ENCODE peak calls at places on chromosome 19, in ten cellular contexts. D, M, O, C, N, H, Z, L, V and S are unnamed samples.
A peak's percentile ranks its signal among the peaks of the same experiment; 100 is the strongest.

GRCh38 chr19:48190288-48191284 is 20.1 kb downstream of the ZSWIM9 start:
- DNase-seq in D (no peak), M (peak; percentile 71), O (peak; percentile 97), C (no peak), N (peak; percentile 65), H (peak; percentile 59), Z (no peak), L (peak; percentile 45), V (no peak), S (no peak)

GRCh38 chr19:34967551-34967950 is 3.5 kb upstream of the ZNF792 start:
- DNase-seq in D (no peak), M (no peak), O (no peak), C (no peak), N (no peak), H (no peak), Z (no peak), L (no peak), V (no peak), S (no peak)

GRCh38 chr19:11031421-11032070 is 57.7 kb upstream of the LDLR start:
- DNase-seq in D (no peak), M (no peak), O (no peak), C (no peak), N (no peak), H (no peak), Z (peak; percentile 39), L (no peak), V (no peak), S (no peak)

GRCh38 chr19:54023191-54023590 is 31.8 kb downstream of the CACNG6 start:
- DNase-seq in D (no peak), M (no peak), O (no peak), C (no peak), N (no peak), H (no peak), Z (no peak), L (no peak), V (no peak), S (no peak)

GRCh38 chr19:50835785-50836542 is 2.6 kb upstream of the KLK15 start:
- DNase-seq in D (peak; percentile 83), M (peak; percentile 73), O (peak; percentile 82), C (peak; percentile 32), N (peak; percentile 61), H (peak; percentile 82), Z (peak; percentile 9), L (peak; percentile 82), V (no peak), S (peak; percentile 59)

GRCh38 chr19:50496189-50497029 is 14.6 kb downstream of the JOSD2 start:
- DNase-seq in D (peak; percentile 79), M (no peak), O (no peak), C (no peak), N (no peak), H (no peak), Z (no peak), L (no peak), V (no peak), S (no peak)

GRCh38 chr19:58361900-58362271 is 665 bp downstream of the ZNF497 start:
- DNase-seq in D (peak; percentile 78), M (peak; percentile 55), O (no peak), C (no peak), N (peak; percentile 55), H (peak; percentile 74), Z (peak; percentile 30), L (peak; percentile 73), V (no peak), S (no peak)

GRCh38 chr19:1942078-1942933 is 1.3 kb downstream of the CSNK1G2 start:
- DNase-seq in D (no peak), M (peak; percentile 72), O (peak; percentile 30), C (peak; percentile 81), N (peak; percentile 71), H (peak; percentile 77), Z (peak; percentile 14), L (peak; percentile 81), V (no peak), S (no peak)

GRCh38 chr19:27744926-27745844 is 1467.8 kb downstream of the UQCRFS1 start:
- DNase-seq in D (no peak), M (no peak), O (no peak), C (no peak), N (no peak), H (no peak), Z (no peak), L (no peak), V (no peak), S (no peak)

GRCh38 chr19:52542984-52543664 is 15.7 kb downstream of the ZNF808 start:
- DNase-seq in D (no peak), M (peak; percentile 21), O (no peak), C (no peak), N (no peak), H (peak; percentile 30), Z (no peak), L (peak; percentile 28), V (no peak), S (no peak)

GRCh38 chr19:3576696-3577443 is 4.1 kb downstream of the HMG20B start:
- DNase-seq in D (peak; percentile 82), M (no peak), O (no peak), C (no peak), N (peak; percentile 73), H (peak; percentile 22), Z (no peak), L (no peak), V (no peak), S (no peak)

GRCh38 chr19:35143231-35143715 is at the start of gene FXYD7:
- DNase-seq in D (no peak), M (no peak), O (no peak), C (no peak), N (no peak), H (no peak), Z (no peak), L (no peak), V (no peak), S (no peak)

GRCh38 chr19:18780631-18781030 is 10.5 kb downstream of the COMP start:
- DNase-seq in D (no peak), M (no peak), O (no peak), C (no peak), N (no peak), H (no peak), Z (no peak), L (no peak), V (no peak), S (no peak)

GRCh38 chr19:5321851-5322681 is 18.5 kb downstream of the PTPRS start:
- DNase-seq in D (no peak), M (no peak), O (no peak), C (no peak), N (no peak), H (peak; percentile 34), Z (no peak), L (peak; percentile 50), V (no peak), S (no peak)

GRCh38 chr19:12346896-12347295 is 13.5 kb upstream of the ZNF563 start:
- DNase-seq in D (no peak), M (peak; percentile 16), O (no peak), C (peak; percentile 27), N (no peak), H (no peak), Z (no peak), L (no peak), V (no peak), S (no peak)

GRCh38 chr19:7397687-7398086 is 49.0 kb downstream of the ARHGEF18 start:
- DNase-seq in D (no peak), M (no peak), O (no peak), C (no peak), N (peak; percentile 89), H (no peak), Z (no peak), L (no peak), V (no peak), S (no peak)

GRCh38 chr19:56667311-56667870 is 4.2 kb downstream of the ZNF835 start:
- DNase-seq in D (no peak), M (no peak), O (no peak), C (no peak), N (no peak), H (no peak), Z (no peak), L (no peak), V (no peak), S (no peak)

GRCh38 chr19:44596428-44597130 is 16.8 kb upstream of the IGSF23 start:
- DNase-seq in D (no peak), M (no peak), O (no peak), C (no peak), N (no peak), H (no peak), Z (no peak), L (no peak), V (no peak), S (no peak)

GRCh38 chr19:47704656-47705055 is 8.6 kb upstream of the EHD2 start:
- DNase-seq in D (no peak), M (no peak), O (no peak), C (no peak), N (no peak), H (no peak), Z (no peak), L (no peak), V (no peak), S (no peak)

GRCh38 chr19:12689581-12690216 is 1.9 kb downstream of the GNG14 start:
- DNase-seq in D (no peak), M (no peak), O (no peak), C (no peak), N (no peak), H (no peak), Z (no peak), L (no peak), V (no peak), S (no peak)

GRCh38 chr19:33683881-33684549 is 62.3 kb downstream of the CHST8 start:
- DNase-seq in D (peak; percentile 47), M (no peak), O (no peak), C (no peak), N (peak; percentile 39), H (peak; percentile 26), Z (no peak), L (no peak), V (no peak), S (peak; percentile 9)

GRCh38 chr19:20879501-20879900 is 43.5 kb upstream of the ZNF85 start:
- DNase-seq in D (no peak), M (no peak), O (no peak), C (no peak), N (no peak), H (no peak), Z (no peak), L (no peak), V (no peak), S (no peak)

GRCh38 chr19:3196064-3196932 is 10.6 kb downstream of the NCLN start:
- DNase-seq in D (no peak), M (no peak), O (no peak), C (no peak), N (no peak), H (no peak), Z (no peak), L (no peak), V (no peak), S (no peak)

GRCh38 chr19:16589917-16590316 is 17.7 kb upstream of the SLC35E1 start:
- DNase-seq in D (peak; percentile 55), M (no peak), O (peak; percentile 13), C (no peak), N (no peak), H (no peak), Z (peak; percentile 7), L (no peak), V (no peak), S (no peak)

GRCh38 chr19:11964858-11965645 is at the start of gene ZNF763:
- DNase-seq in D (peak; percentile 96), M (peak; percentile 91), O (no peak), C (peak; percentile 93), N (peak; percentile 81), H (peak; percentile 93), Z (peak; percentile 49), L (peak; percentile 90), V (peak; percentile 51), S (no peak)

GRCh38 chr19:44747739-44748425 is 626 bp upstream of the BCL3 start:
- DNase-seq in D (peak; percentile 83), M (peak; percentile 31), O (no peak), C (no peak), N (peak; percentile 86), H (peak; percentile 60), Z (no peak), L (peak; percentile 40), V (no peak), S (no peak)

GRCh38 chr19:1064661-1065605 is 2.0 kb upstream of the ARHGAP45 start:
- DNase-seq in D (peak; percentile 88), M (peak; percentile 75), O (no peak), C (peak; percentile 83), N (peak; percentile 72), H (peak; percentile 83), Z (no peak), L (peak; percentile 80), V (no peak), S (peak; percentile 40)

GRCh38 chr19:46551175-46551574 is 50.0 kb upstream of the CALM3 start:
- DNase-seq in D (no peak), M (no peak), O (no peak), C (no peak), N (no peak), H (no peak), Z (no peak), L (no peak), V (no peak), S (no peak)